ENCODE peak calls at places on chromosomes 11 and 22, in five cellular contexts. K is activated CD4-positive, alpha-beta T cell treated with anti-CD3 and anti-CD28 coated beads, Interleukin-2, amount 50 U/mL, for 1 hour; U is sigmoid colon; J is KG1; M is NAMALWA. P is an unnamed sample.

GRCh38 chr11:123062892-123063395 is 1.0 kb upstream of the HSPA8 start:
- DNase-seq in K (no peak), M (no peak), J (peak), U (no peak), P (no peak)

GRCh38 chr22:45878051-45878764 is 98.8 kb downstream of the WNT7B start:
- DNase-seq in K (no peak), U (peak), M (no peak), J (no peak), P (no peak)

GRCh38 chr22:45996241-45997076 is 19.5 kb upstream of the WNT7B start:
- DNase-seq in U (peak), J (no peak), M (no peak), K (no peak), P (no peak)

GRCh38 chr11:35138949-35139881 is at the start of gene CD44:
- DNase-seq in K (peak), U (peak), J (peak), M (no peak), P (peak)

GRCh38 chr22:35914665-35915476 is 113.8 kb downstream of the RBFOX2 start:
- DNase-seq in J (no peak), K (no peak), M (peak), U (peak), P (peak)

GRCh38 chr11:127056338-127056971 is 55.9 kb upstream of the KIRREL3 start:
- DNase-seq in K (no peak), J (no peak), U (no peak), M (peak), P (no peak)

GRCh38 chr22:41352058-41352457 is 29.7 kb upstream of the TEF start:
- DNase-seq in U (peak), M (no peak), K (no peak), J (no peak), P (no peak)

GRCh38 chr11:102391549-102392237 is 44.7 kb downstream of the BIRC2 start:
- DNase-seq in U (no peak), K (no peak), J (no peak), M (no peak), P (no peak)

GRCh38 chr11:111435046-111435698 is 56.1 kb upstream of the POU2AF1 start:
- DNase-seq in U (peak), M (no peak), K (no peak), J (no peak), P (no peak)

GRCh38 chr11:73359341-73359740 is 16.9 kb upstream of the RELT start:
- DNase-seq in M (no peak), J (no peak), U (peak), K (no peak), P (peak)

GRCh38 chr11:118138839-118139420 is 13.7 kb downstream of the SCN4B start:
- DNase-seq in J (no peak), U (peak), K (no peak), M (no peak), P (no peak)

GRCh38 chr11:28243596-28243995 is 135.4 kb downstream of the METTL15 start:
- DNase-seq in J (no peak), M (no peak), U (no peak), K (no peak), P (no peak)

GRCh38 chr11:118998822-118999221 is 884 bp downstream of the CENATAC start:
- DNase-seq in J (no peak), U (no peak), M (no peak), K (no peak), P (peak)

GRCh38 chr22:41229730-41230398 is 10.9 kb downstream of the CHADL start:
- DNase-seq in M (no peak), J (no peak), K (no peak), U (no peak), P (no peak)

GRCh38 chr22:46578824-46579561 is 41.2 kb upstream of the GRAMD4 start:
- DNase-seq in M (no peak), J (no peak), U (peak), K (no peak), P (no peak)

GRCh38 chr11:208177-208916 is 839 bp downstream of the RIC8A start:
- DNase-seq in M (peak), J (peak), K (peak), U (peak), P (peak)

GRCh38 chr11:1428762-1429316 is 39.1 kb downstream of the BRSK2 start:
- DNase-seq in J (no peak), M (no peak), K (no peak), U (no peak), P (no peak)

GRCh38 chr11:119796363-119797060 is 67.5 kb upstream of the NECTIN1 start:
- DNase-seq in U (no peak), M (no peak), J (no peak), K (no peak), P (no peak)

GRCh38 chr22:26023104-26023775 is 146.0 kb upstream of the SEZ6L start:
- DNase-seq in U (no peak), J (no peak), K (no peak), M (no peak), P (no peak)

P was measured in COLO829.